ENCODE peak calls at places on chromosomes 4 and X, in four cellular contexts. B is DND-41, Q is tibial nerve, F is heart left ventricle. X is an unnamed sample. For H3K4me1 and H3K9me3, the result is how much of the 10 kb centered on the place peaks cover.

GRCh38 chr4:155403886-155404285 is 27.1 kb upstream of the MAP9 start:
- DNase-seq in Q (no peak), F (no peak), B (no peak), X (peak)

GRCh38 chrX:135707880-135708279 is 5.6 kb upstream of the CT45A1 start:
- DNase-seq in B (peak), F (no peak), Q (no peak), X (peak)

GRCh38 chr4:75142377-75142776 is 209.5 kb downstream of the PARM1 start:
- DNase-seq in Q (no peak), F (no peak), B (no peak), X (no peak)

GRCh38 chrX:19487520-19488200 is 27.6 kb downstream of the MAP3K15 start:
- DNase-seq in F (no peak), B (no peak), Q (no peak), X (no peak)

GRCh38 chr4:163895369-163896005 is 401.0 kb downstream of the TMA16 start:
- DNase-seq in F (no peak), Q (no peak), B (peak), X (no peak)

GRCh38 chrX:50877310-50877709 is 33.2 kb upstream of the BMP15 start:
- DNase-seq in F (no peak), B (no peak), Q (no peak), X (no peak)

GRCh38 chr4:1981251-1982055 is 27.3 kb downstream of the NELFA start:
- DNase-seq in Q (no peak), B (no peak), F (no peak), X (peak)

GRCh38 chrX:1394731-1395501 is 3.0 kb upstream of the SLC25A6 start:
- DNase-seq in F (no peak), B (no peak), Q (no peak), X (no peak)

GRCh38 chr4:3701271-3702083 is 64.7 kb upstream of the ADRA2C start:
- DNase-seq in B (no peak), F (no peak), Q (no peak), X (no peak)

GRCh38 chr4:113469926-113470325 is 291.6 kb downstream of the CAMK2D start:
- DNase-seq in Q (no peak), F (no peak), B (no peak), X (no peak)

GRCh38 chr4:77073981-77074865 is 1.6 kb downstream of the CCNI start:
- DNase-seq in F (no peak), Q (no peak), B (no peak), X (no peak)

GRCh38 chr4:79578613-79579012 is 170.6 kb upstream of the GK2 start:
- DNase-seq in B (no peak), F (no peak), Q (no peak), X (no peak)

GRCh38 chrX:17580529-17581155 is 156.7 kb upstream of the SCML1 start:
- DNase-seq in B (no peak), F (peak), Q (no peak), X (peak)

GRCh38 chrX:109704563-109704962 is 28.5 kb downstream of the ACSL4 start:
- DNase-seq in B (no peak), Q (no peak), F (no peak), X (no peak)

GRCh38 chr4:991451-992296 is 1.5 kb downstream of the SLC26A1 start:
- DNase-seq in F (no peak), Q (no peak), B (no peak), X (no peak)

GRCh38 chr4:42654606-42655005 is 2.3 kb downstream of the ATP8A1 start:
- DNase-seq in Q (peak), F (no peak), B (no peak), X (peak)

GRCh38 chr4:105951198-105951597 is 55.9 kb downstream of the NPNT start:
- DNase-seq in Q (no peak), F (no peak), B (no peak), X (no peak)

GRCh38 chrX:152479525-152479924 is 28.4 kb upstream of the GABRA3 start:
- DNase-seq in Q (no peak), F (no peak), B (no peak), X (no peak)

GRCh38 chrX:17077349-17077748 is 130.9 kb downstream of the REPS2 start:
- DNase-seq in Q (no peak), F (no peak), B (no peak), X (no peak)

GRCh38 chrX:145813081-145813480 is 4.5 kb upstream of the SLITRK2 start:
- DNase-seq in F (no peak), Q (no peak), B (no peak), X (no peak)

GRCh38 chrX:151982217-151982616 is 7.7 kb upstream of the GABRE start:
- DNase-seq in B (no peak), F (no peak), Q (no peak), X (peak)

GRCh38 chrX:107324493-107325310 is 118.3 kb downstream of the DNAAF6 start:
- DNase-seq in B (no peak), Q (no peak), F (peak), X (peak)

GRCh38 chr4:966266-967112 is 6.9 kb downstream of the DGKQ start:
- DNase-seq in F (no peak), B (no peak), Q (no peak), X (no peak)

GRCh38 chr4:48247142-48247877 is 22.3 kb downstream of the TEC start:
- DNase-seq in F (no peak), Q (no peak), B (no peak), X (no peak)

GRCh38 chr4:120466429-120466828 is 399.8 kb upstream of the MAD2L1 start:
- DNase-seq in Q (no peak), F (no peak), B (no peak), X (peak)

GRCh38 chrX:120001787-120002186 is 58.2 kb upstream of the NKAP start:
- DNase-seq in F (no peak), Q (no peak), B (no peak), X (no peak)

GRCh38 chr4:148843625-148844024 is 401.4 kb upstream of the NR3C2 start:
- DNase-seq in Q (no peak), B (no peak), F (no peak), X (no peak)

GRCh38 chr4:40455340-40455902 is 120.3 kb downstream of the CHRNA9 start:
- DNase-seq in Q (no peak), F (no peak), B (no peak), X (peak)

GRCh38 chrX:2595258-2595657 is 94.5 kb upstream of the DHRSX start:
- DNase-seq in Q (no peak), B (no peak), F (no peak), X (peak)

GRCh38 chr4:108181704-108182103 is 13.0 kb upstream of the LEF1 start:
- DNase-seq in F (no peak), B (no peak), Q (no peak), X (no peak)

GRCh38 chr4:120155287-120155686 is 88.6 kb upstream of the MAD2L1 start:
- DNase-seq in B (no peak), F (no peak), Q (no peak), X (no peak)

GRCh38 chr4:5378002-5378401 is 326.7 kb downstream of the STK32B start:
- DNase-seq in F (no peak), B (no peak), Q (peak), X (no peak)

GRCh38 chr4:5757954-5758353 is 47.0 kb downstream of the EVC start:
- DNase-seq in F (no peak), B (no peak), Q (no peak), X (no peak)

GRCh38 chr4:120692964-120693363 is 229.6 kb downstream of the PRDM5 start:
- DNase-seq in B (no peak), Q (no peak), F (no peak), X (peak)

GRCh38 chrX:74531081-74531480 is 83.3 kb downstream of the RLIM start:
- DNase-seq in F (no peak), Q (no peak), B (no peak), X (no peak)

DNA sequence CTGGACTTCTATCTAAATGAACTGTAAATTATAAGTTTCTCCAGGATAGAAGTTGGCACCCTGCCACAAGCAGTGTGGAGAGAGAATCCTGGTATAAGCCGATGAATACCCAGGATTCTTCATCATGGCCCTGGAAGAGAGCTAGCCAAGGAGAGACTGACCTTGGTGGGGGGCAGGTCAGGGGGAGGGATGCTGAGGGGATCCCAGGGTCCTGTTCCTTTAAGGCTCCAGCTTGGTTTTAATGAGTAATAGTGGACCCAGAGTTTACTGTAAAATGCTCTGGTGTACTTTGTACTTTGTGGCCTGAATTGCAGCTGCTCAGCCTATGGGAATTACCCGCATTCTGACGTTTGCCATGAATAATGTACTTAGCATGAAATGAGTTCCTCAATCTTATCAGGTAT is 16.9 kb downstream of the RASSF6 start:
- DNase-seq in Q (no peak), B (no peak), F (no peak), X (peak)
- H3K4me1 ChIP-seq in Q (under half), B (half or more), F (under half), X (under half)

GRCh38 chr4:65671402-65671801 is 1.1 kb upstream of the EPHA5 start:
- DNase-seq in F (no peak), B (no peak), Q (no peak), X (no peak)
- H3K4me3 ChIP-seq in F (no peak), B (no peak), Q (no peak), X (no peak)

GRCh38 chr4:28784188-28784587 is 1923.5 kb downstream of the STIM2 start:
- DNase-seq in B (no peak), Q (no peak), F (no peak), X (no peak)

GRCh38 chr4:28792917-28793597 is 1927.1 kb upstream of the PCDH7 start:
- DNase-seq in F (peak), Q (no peak), B (no peak), X (no peak)

GRCh38 chr4:28787947-28788346 is 1927.3 kb downstream of the STIM2 start:
- DNase-seq in B (no peak), F (no peak), Q (no peak), X (no peak)

DNA sequence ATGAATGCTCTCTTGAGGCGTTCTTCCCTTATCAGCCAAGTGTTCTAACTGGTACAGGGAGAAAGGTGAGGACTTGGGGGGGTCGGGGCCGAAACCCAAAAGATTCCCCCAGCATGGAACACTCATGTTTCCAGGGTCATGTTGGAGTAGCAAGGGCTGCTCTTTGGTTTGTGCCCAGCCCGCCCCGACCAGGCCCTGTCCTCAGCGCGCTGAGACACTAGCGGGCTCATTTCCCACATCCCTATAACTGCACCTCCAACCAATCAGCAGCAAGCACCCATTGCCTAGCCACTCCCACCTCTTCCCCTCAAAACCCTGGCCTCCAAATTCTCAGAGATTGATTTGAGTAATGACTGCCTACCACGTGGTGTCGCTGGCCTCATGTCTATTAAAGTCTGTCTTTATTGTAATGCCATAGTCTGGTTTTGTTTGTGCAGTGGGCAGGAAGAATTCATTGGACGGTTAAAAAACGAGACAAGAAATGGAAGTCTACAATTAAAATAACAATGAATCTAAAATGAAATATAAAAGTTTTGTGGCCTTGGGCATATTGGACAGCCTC is 1928.4 kb downstream of the STIM2 start:
- DNase-seq in Q (no peak), F (no peak), B (no peak), X (no peak)
- H3K9me3 ChIP-seq in Q (under half), F (under half), B (under half), X (under half)

DNA sequence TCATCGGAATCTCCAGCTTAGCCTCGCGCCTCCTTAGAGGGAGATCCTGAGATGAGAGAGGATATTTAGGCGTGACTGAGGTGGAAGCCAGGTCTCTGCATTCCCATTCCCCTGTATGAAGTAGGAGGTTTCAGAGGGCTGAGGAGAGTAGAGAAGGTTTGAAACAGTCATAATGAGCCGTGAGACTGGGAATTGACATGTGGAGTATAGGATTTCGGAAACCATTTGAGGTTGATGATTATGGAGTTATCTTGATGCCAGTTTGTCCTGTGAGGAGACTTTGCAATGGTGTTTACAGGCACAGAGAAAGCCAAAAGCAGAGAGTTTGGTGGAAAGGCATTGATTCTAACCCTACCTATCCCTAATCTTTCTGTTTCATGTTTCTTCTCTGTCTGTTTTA is 2.0 kb downstream of the CHST7 start:
- DNase-seq in Q (no peak), B (no peak), F (no peak), X (no peak)
- H3K4me1 ChIP-seq in Q (under half), B (under half), F (under half), X (under half)

GRCh38 chr4:173609158-173609557 is 79.1 kb upstream of the HAND2 start:
- DNase-seq in Q (no peak), B (no peak), F (no peak), X (no peak)
- H3K4me3 ChIP-seq in Q (no peak), B (no peak), F (no peak), X (no peak)

DNA sequence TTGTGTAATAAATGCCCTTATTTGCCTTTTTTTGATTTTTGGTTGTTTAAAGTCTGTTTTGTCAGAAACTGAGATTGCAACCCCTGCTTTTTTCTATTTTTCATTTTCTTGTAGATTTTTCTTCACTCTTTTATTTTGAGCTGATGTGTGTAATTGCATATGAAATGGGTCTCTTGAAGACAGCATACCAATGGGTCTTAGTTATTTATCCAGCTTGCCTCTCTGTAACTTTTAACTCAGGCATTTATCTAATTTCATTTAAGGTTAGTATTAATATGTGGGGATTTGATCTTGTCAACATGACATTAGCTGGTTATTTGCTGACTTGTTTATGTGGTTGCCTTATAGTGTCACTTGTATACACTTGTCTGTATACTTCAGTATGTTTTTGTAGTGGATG is 378.0 kb downstream of the CPXCR1 start:
- DNase-seq in Q (no peak), B (no peak), F (no peak), X (no peak)
- H3K9me3 ChIP-seq in Q (under half), B (under half), F (under half), X (under half)

GRCh38 chrX:78116365-78116764 is 12.3 kb downstream of the PGK1 start:
- DNase-seq in F (no peak), B (no peak), Q (no peak), X (no peak)

GRCh38 chrX:78106651-78106986 is 2.6 kb downstream of the PGK1 start:
- DNase-seq in F (no peak), Q (no peak), B (no peak), X (no peak)

GRCh38 chrX:78109458-78109857 is 5.4 kb downstream of the PGK1 start:
- DNase-seq in F (no peak), B (no peak), Q (no peak), X (no peak)

GRCh38 chrX:78105944-78106650 is 2.0 kb downstream of the PGK1 start:
- DNase-seq in B (peak), Q (no peak), F (no peak), X (no peak)

GRCh38 chrX:78111140-78111931 is 7.3 kb downstream of the PGK1 start:
- DNase-seq in Q (no peak), F (no peak), B (no peak), X (no peak)
- H3K4me1 ChIP-seq in Q (under half), F (half or more), B (half or more), X (under half)

DNA sequence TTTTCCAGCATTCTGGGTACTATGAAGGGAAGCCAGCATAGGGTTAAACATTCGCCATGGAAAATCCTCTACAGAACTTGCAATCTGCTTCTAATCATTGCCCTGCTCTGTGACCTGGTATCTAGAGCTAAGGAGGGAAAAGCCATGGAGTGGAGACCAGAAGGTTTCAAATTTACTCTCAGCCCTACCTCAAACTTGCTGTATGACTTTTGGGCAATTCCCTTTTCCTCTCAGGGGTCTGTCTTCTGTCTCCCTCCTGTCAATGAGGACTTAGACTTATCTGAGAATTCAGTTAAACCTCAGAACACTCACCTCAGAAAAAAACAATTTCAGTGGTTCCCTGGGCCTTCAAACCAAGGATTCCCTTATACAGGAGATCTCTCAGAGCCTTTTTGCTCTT is 29.1 kb downstream of the ARHGEF9 start:
- DNase-seq in B (no peak), F (no peak), Q (no peak), X (no peak)
- H3K4me3 ChIP-seq in B (no peak), F (peak), Q (no peak), X (peak)

DNA sequence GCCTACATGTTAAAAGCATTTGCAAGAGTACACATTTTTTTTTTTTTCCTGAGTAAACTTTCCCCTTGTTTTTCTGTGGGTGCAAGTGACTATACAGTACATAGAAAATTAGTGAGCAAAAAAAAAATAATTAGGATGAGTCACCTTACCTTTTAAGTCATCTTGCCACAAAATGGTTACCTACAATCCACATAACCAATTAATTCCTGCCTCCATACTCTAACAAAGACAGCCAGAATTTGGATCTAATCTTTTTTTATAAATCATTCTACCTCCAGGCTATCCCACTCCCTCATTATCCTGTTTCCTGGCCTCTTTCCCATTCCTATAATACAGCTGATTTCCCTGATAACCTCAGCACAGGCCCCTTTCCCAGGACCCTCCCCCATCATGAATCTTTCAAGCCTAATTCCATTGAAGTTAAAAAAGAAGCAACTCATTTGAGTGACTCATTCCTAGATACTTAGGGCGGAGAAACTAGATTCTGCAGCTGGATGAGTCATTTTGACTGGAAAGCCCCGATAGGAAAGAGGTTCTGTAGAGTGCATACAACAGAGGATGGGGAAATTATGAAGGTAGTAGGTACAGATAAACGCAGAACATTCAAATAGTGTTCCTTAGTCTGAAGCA is 128.2 kb downstream of the C4orf51 start:
- DNase-seq in Q (no peak), B (no peak), F (no peak), X (peak)
- H3K9me3 ChIP-seq in Q (under half), B (under half), F (under half), X (under half)

GRCh38 chrX:154484255-154485149 is 1.9 kb downstream of the UBL4A start:
- DNase-seq in B (no peak), F (no peak), Q (no peak), X (no peak)
- H3K4me1 ChIP-seq in B (under half), F (under half), Q (under half), X (under half)

X was measured in cardiac muscle cell.